ENCODE peak calls at places on chromosomes 6 and 20, in six cellular contexts. G is GM04503; P is neural crest cell; O is naive thymus-derived CD8-positive, alpha-beta T cell; L is stimulated activated CD8-positive, alpha-beta memory T cell treated with anti-CD3 and anti-CD28 coated beads, Interleukin-4, amount 100 ng/mL, for 48 hours; S is stimulated activated CD4-positive, alpha-beta T cell treated with anti-CD3 and anti-CD28 coated beads, Interleukin-4, amount 100 ng/mL, for 48 hours. B is an unnamed sample.

GRCh38 chr6:157551041-157551832 is 170.2 kb downstream of the ZDHHC14 start:
- DNase-seq in G (no peak), L (no peak), P (no peak), S (no peak), O (no peak), B (no peak)

GRCh38 chr20:22438926-22439325 is 145.4 kb downstream of the FOXA2 start:
- DNase-seq in P (no peak), G (no peak), S (no peak), O (no peak), L (no peak), B (no peak)

GRCh38 chr6:67870321-67870720 is 764.8 kb upstream of the ADGRB3 start:
- DNase-seq in S (no peak), L (no peak), P (no peak), G (no peak), O (no peak), B (no peak)

GRCh38 chr6:155916870-155917624 is 461.4 kb upstream of the NOX3 start:
- DNase-seq in O (no peak), S (no peak), G (no peak), L (no peak), P (no peak), B (no peak)

GRCh38 chr20:55935448-55936221 is 69.7 kb downstream of the CBLN4 start:
- DNase-seq in O (no peak), P (no peak), L (no peak), G (no peak), S (no peak), B (no peak)

GRCh38 chr20:22438346-22438745 is 146.0 kb downstream of the FOXA2 start:
- DNase-seq in P (no peak), S (no peak), G (no peak), L (no peak), O (no peak), B (no peak)

GRCh38 chr6:14596410-14596809 is 478.8 kb downstream of the CD83 start:
- DNase-seq in O (no peak), G (no peak), S (no peak), P (no peak), L (no peak), B (no peak)

GRCh38 chr20:32288225-32288849 is 10.9 kb downstream of the KIF3B start:
- DNase-seq in P (no peak), L (no peak), G (no peak), O (no peak), S (no peak), B (no peak)

GRCh38 chr6:43628392-43629103 is 516 bp downstream of the GTPBP2 start:
- DNase-seq in G (no peak), L (peak; percentile 73), P (peak; percentile 32), O (peak; percentile 56), S (peak; percentile 28), B (peak; percentile 56)

GRCh38 chr6:170286246-170286933 is 4.5 kb downstream of the DLL1 start:
- DNase-seq in O (no peak), P (peak; percentile 63), S (no peak), G (no peak), L (no peak), B (no peak)

GRCh38 chr6:154738561-154738961 is 5.3 kb downstream of the SCAF8 start:
- DNase-seq in S (no peak), O (no peak), G (no peak), L (no peak), P (no peak), B (no peak)

GRCh38 chr20:37379967-37380828 is 34.3 kb downstream of the SRC start:
- DNase-seq in G (no peak), S (no peak), O (no peak), P (no peak), L (no peak), B (no peak)

GRCh38 chr20:23235173-23236027 is 115.2 kb upstream of the NXT1 start:
- DNase-seq in G (no peak), P (peak; percentile 58), L (peak; percentile 62), S (peak; percentile 34), O (no peak), B (no peak)

GRCh38 chr6:148926478-148926877 is 179.6 kb downstream of the UST start:
- DNase-seq in P (no peak), O (no peak), G (no peak), L (no peak), S (no peak), B (no peak)